ENCODE peak calls at places on chromosomes 6 and 20, in eight cellular contexts. Q is LNCaP clone FGC, W is omental fat pad, N is psoas muscle, V is RWPE1, Y is upper lobe of left lung, T is PC-3, I is nephron progenitor cell. H is an unnamed sample.

GRCh38 chr20:37565134-37565811 is 37.6 kb upstream of the BLCAP start:
- DNase-seq in Q (no peak), W (no peak), N (no peak), V (no peak), Y (no peak), T (no peak), I (peak), H (no peak)

GRCh38 chr6:49462599-49462926 is 490 bp downstream of the MMUT start:
- DNase-seq in Q (no peak), W (no peak), N (no peak), V (no peak), Y (no peak), T (no peak), I (no peak), H (no peak)

GRCh38 chr6:121912905-121913304 is 477.5 kb downstream of the GJA1 start:
- DNase-seq in Q (no peak), W (no peak), N (no peak), V (no peak), Y (no peak), T (no peak), I (no peak), H (no peak)

GRCh38 chr6:143575440-143575839 is 63.9 kb upstream of the FUCA2 start:
- DNase-seq in Q (peak), W (no peak), N (no peak), V (peak), Y (peak), T (peak), I (peak), H (no peak)

GRCh38 chr6:38012573-38012972 is 193.0 kb downstream of the ZFAND3 start:
- DNase-seq in Q (no peak), W (no peak), N (no peak), V (peak), Y (no peak), T (peak), I (peak), H (no peak)

GRCh38 chr6:164396071-164397047 is 913.0 kb downstream of the C6orf118 start:
- DNase-seq in Q (no peak), W (no peak), N (no peak), V (no peak), Y (no peak), T (no peak), I (no peak), H (no peak)

GRCh38 chr6:157461000-157461915 is 80.3 kb downstream of the ZDHHC14 start:
- DNase-seq in Q (no peak), W (no peak), N (no peak), V (no peak), Y (no peak), T (no peak), I (no peak), H (peak)

GRCh38 chr6:136640132-136640915 is 90.1 kb upstream of the MAP7 start:
- DNase-seq in Q (no peak), W (no peak), N (peak), V (no peak), Y (no peak), T (no peak), I (no peak), H (no peak)

GRCh38 chr6:114521926-114522325 is 179.1 kb upstream of the HS3ST5 start:
- DNase-seq in Q (no peak), W (no peak), N (no peak), V (no peak), Y (no peak), T (no peak), I (no peak), H (no peak)

GRCh38 chr6:33710296-33711121 is 991 bp downstream of the UQCC2 start:
- DNase-seq in Q (no peak), W (no peak), N (no peak), V (no peak), Y (no peak), T (no peak), I (no peak), H (no peak)

GRCh38 chr6:119865466-119866350 is 516.1 kb upstream of the MAN1A1 start:
- DNase-seq in Q (no peak), W (no peak), N (no peak), V (peak), Y (no peak), T (peak), I (no peak), H (no peak)

GRCh38 chr20:10954137-10954840 is 280.5 kb upstream of the JAG1 start:
- DNase-seq in Q (no peak), W (no peak), N (no peak), V (peak), Y (peak), T (peak), I (no peak), H (no peak)

GRCh38 chr6:150363733-150364132 is 5.1 kb upstream of the IYD start:
- DNase-seq in Q (no peak), W (no peak), N (no peak), V (no peak), Y (no peak), T (no peak), I (no peak), H (no peak)

GRCh38 chr6:21398741-21399140 is 194.8 kb upstream of the SOX4 start:
- DNase-seq in Q (no peak), W (no peak), N (no peak), V (no peak), Y (no peak), T (no peak), I (no peak), H (no peak)

GRCh38 chr6:160306284-160306683 is 41.9 kb upstream of the SLC22A3 start:
- DNase-seq in Q (no peak), W (no peak), N (no peak), V (no peak), Y (no peak), T (no peak), I (no peak), H (no peak)

GRCh38 chr6:154071711-154072110 is 32.7 kb downstream of the OPRM1 start:
- DNase-seq in Q (no peak), W (no peak), N (no peak), V (no peak), Y (no peak), T (no peak), I (no peak), H (no peak)

GRCh38 chr20:48283470-48284110 is 498.3 kb upstream of the SULF2 start:
- DNase-seq in Q (no peak), W (no peak), N (peak), V (peak), Y (no peak), T (peak), I (no peak), H (no peak)

GRCh38 chr6:18155864-18156396 is 708 bp downstream of the KDM1B start:
- DNase-seq in Q (peak), W (peak), N (peak), V (peak), Y (peak), T (peak), I (peak), H (peak)

GRCh38 chr20:45407783-45408645 is at the start of gene DBNDD2:
- DNase-seq in Q (no peak), W (no peak), N (no peak), V (no peak), Y (no peak), T (no peak), I (no peak), H (no peak)

GRCh38 chr20:47568019-47568418 is 66.3 kb downstream of the NCOA3 start:
- DNase-seq in Q (peak), W (no peak), N (no peak), V (no peak), Y (no peak), T (peak), I (no peak), H (no peak)

GRCh38 chr6:23952214-23952613 is 173.8 kb upstream of the NRSN1 start:
- DNase-seq in Q (peak), W (no peak), N (no peak), V (no peak), Y (no peak), T (no peak), I (no peak), H (no peak)

GRCh38 chr6:157032923-157033322 is 255.7 kb downstream of the ARID1B start:
- DNase-seq in Q (no peak), W (no peak), N (no peak), V (no peak), Y (no peak), T (no peak), I (no peak), H (no peak)

GRCh38 chr6:7938562-7939185 is 28.1 kb upstream of the TXNDC5 start:
- DNase-seq in Q (no peak), W (no peak), N (no peak), V (no peak), Y (no peak), T (no peak), I (no peak), H (no peak)

GRCh38 chr6:162713926-162714759 is 13.4 kb downstream of the PRKN start:
- DNase-seq in Q (no peak), W (no peak), N (no peak), V (no peak), Y (no peak), T (no peak), I (no peak), H (no peak)

GRCh38 chr6:77653817-77654216 is 978 bp downstream of the MEI4 start:
- DNase-seq in Q (peak), W (no peak), N (no peak), V (no peak), Y (no peak), T (no peak), I (no peak), H (no peak)

GRCh38 chr6:77652739-77653138 is at the start of gene MEI4:
- DNase-seq in Q (no peak), W (no peak), N (no peak), V (no peak), Y (no peak), T (no peak), I (no peak), H (no peak)

GRCh38 chr6:77650098-77650663 is 2.7 kb upstream of the MEI4 start:
- DNase-seq in Q (no peak), W (no peak), N (peak), V (no peak), Y (no peak), T (no peak), I (peak), H (no peak)
- TF ChIP-seq CTCF in Q (no peak), W (no peak), N (no peak), V (no peak), Y (no peak), T (no peak), I (peak), H (no peak)

GRCh38 chr20:23302386-23302785 is 48.2 kb upstream of the NXT1 start:
- DNase-seq in Q (no peak), W (no peak), N (no peak), V (no peak), Y (no peak), T (no peak), I (no peak), H (no peak)

GRCh38 chr20:23299673-23300050 is 50.9 kb upstream of the NXT1 start:
- DNase-seq in Q (no peak), W (no peak), N (no peak), V (no peak), Y (no peak), T (no peak), I (no peak), H (no peak)

GRCh38 chr20:23302801-23303200 is 47.8 kb upstream of the NXT1 start:
- DNase-seq in Q (no peak), W (no peak), N (no peak), V (no peak), Y (no peak), T (no peak), I (no peak), H (no peak)

GRCh38 chr20:23303325-23304102 is 47.1 kb upstream of the NXT1 start:
- DNase-seq in Q (no peak), W (no peak), N (no peak), V (no peak), Y (no peak), T (no peak), I (no peak), H (no peak)

GRCh38 chr20:23301436-23302050 is 49.0 kb upstream of the NXT1 start:
- DNase-seq in Q (no peak), W (no peak), N (no peak), V (no peak), Y (no peak), T (no peak), I (no peak), H (no peak)
- TF ChIP-seq CTCF in Q (no peak), W (no peak), N (no peak), V (no peak), Y (no peak), T (no peak), I (no peak), H (no peak)

GRCh38 chr20:15642099-15642498 is 931.1 kb downstream of the KIF16B start:
- DNase-seq in Q (peak), W (no peak), N (no peak), V (no peak), Y (no peak), T (no peak), I (no peak), H (no peak)

GRCh38 chr20:15638781-15639180 is 934.5 kb downstream of the KIF16B start:
- DNase-seq in Q (no peak), W (no peak), N (no peak), V (no peak), Y (no peak), T (no peak), I (no peak), H (no peak)

GRCh38 chr20:15642676-15643075 is 930.6 kb downstream of the KIF16B start:
- DNase-seq in Q (no peak), W (no peak), N (no peak), V (no peak), Y (no peak), T (peak), I (no peak), H (no peak)

GRCh38 chr20:15639839-15640238 is 933.4 kb downstream of the KIF16B start:
- DNase-seq in Q (no peak), W (no peak), N (no peak), V (no peak), Y (no peak), T (no peak), I (no peak), H (no peak)

DNA sequence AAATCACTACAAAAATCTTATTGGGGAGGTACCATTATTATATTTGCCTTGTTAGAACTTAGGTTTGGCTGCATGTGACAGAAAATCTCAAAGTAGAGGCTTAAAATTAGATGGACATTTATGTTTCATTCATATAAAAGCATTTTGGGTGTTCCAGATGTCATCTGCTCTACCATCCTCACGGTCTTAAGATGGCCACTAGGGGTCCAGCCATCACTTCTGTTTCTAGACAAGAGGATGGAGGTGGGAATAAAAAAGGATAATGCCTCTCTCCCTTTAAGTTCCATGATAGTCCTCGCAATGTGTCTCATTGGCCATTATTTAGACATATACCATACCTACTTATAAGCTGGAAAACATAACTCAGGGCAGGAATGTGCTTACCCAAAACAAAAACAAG is 929.5 kb downstream of the KIF16B start:
- DNase-seq in Q (no peak), W (no peak), N (no peak), V (peak), Y (no peak), T (peak), I (no peak), H (no peak)
- TF ChIP-seq CTCF in Q (no peak), W (no peak), N (peak), V (peak), Y (no peak), T (peak), I (no peak), H (no peak)

GRCh38 chr6:31706599-31706998 is at the start of gene LY6G6F:
- DNase-seq in Q (no peak), W (no peak), N (no peak), V (no peak), Y (no peak), T (no peak), I (no peak), H (no peak)

GRCh38 chr6:31700716-31701401 is 2.3 kb downstream of the ABHD16A start:
- DNase-seq in Q (no peak), W (no peak), N (no peak), V (no peak), Y (no peak), T (no peak), I (no peak), H (no peak)

GRCh38 chr6:31701666-31702420 is 1.3 kb downstream of the ABHD16A start:
- DNase-seq in Q (no peak), W (no peak), N (peak), V (no peak), Y (no peak), T (no peak), I (no peak), H (no peak)

GRCh38 chr6:31702421-31702818 is 704 bp downstream of the ABHD16A start:
- DNase-seq in Q (no peak), W (no peak), N (no peak), V (no peak), Y (no peak), T (peak), I (no peak), H (no peak)

DNA sequence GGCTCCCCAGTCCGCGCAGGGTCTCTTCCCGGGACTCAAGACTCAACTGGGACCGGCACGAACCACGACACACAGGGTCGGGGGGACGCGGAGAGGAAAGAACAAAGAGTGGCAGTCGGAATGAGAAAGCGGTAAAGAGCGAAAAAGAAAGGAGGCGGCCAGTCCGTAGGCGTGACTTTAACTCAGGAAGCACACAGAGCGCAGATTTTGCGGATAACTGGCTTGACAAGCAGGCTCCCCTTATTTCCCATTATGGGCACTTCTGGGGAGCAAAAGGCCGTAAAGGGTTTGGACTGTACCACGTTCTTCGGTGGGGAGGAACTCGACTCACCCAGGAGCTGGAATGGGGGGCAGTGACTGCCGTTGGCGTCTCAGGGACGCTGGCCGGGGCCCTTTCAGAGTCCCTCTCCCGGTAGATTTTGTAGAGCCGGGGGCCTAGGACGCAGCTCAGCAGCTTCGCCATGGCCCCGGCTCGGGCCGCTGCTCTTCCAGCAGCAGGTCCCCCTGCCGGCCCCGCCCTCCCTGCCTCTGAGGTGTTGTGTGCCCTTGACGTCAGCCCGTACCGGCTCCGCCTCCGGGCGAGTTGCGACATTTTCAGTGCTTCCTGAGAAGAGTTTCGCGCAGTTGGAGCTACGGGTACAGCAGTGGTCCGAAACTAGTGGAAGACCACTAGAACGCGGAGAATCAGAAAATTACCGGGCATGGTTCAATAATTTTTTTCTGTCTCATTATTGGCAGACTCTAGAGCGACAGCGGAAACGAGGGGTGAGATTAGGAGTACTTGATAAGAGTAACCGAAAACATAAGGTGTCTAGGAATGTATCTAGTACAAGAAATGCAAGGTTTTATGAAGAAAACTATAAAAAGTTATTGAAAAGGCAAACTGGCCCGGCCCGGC is at the start of gene ABHD16A:
- DNase-seq in Q (peak), W (peak), N (peak), V (peak), Y (peak), T (peak), I (peak), H (peak)
- TF ChIP-seq CTCF in Q (no peak), W (no peak), N (peak), V (no peak), Y (no peak), T (no peak), I (no peak), H (no peak)

DNA sequence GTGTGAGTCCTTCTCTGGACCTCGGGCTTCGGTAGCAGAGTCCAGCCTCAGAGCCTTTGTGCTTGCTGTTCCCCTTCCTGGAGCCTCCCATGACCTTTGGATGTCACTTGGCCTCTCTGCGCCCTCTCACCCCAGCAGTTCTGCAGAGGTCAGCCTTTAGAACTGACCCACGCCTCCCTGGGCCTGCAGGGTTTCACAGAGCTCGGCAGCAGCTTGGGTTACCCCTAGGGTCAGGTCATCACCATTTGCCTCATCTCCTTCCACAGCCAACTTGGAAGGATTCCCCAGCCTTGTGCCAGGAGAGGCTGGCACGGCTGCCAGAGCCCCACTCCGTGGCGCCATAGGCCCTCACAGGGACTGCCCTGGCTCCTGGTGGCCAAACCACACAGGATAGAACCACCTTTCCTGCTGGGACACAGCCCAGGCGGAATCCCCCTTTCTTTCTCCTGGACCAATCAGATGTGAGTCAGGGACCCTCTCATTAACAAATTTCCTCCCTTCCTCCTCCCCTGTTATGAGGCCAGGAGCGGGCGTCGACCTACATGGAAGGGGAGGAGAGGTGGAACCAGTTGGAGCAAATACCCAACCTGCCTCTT is 13.9 kb upstream of the SIRPA start:
- DNase-seq in Q (no peak), W (no peak), N (no peak), V (no peak), Y (no peak), T (no peak), I (no peak), H (no peak)
- TF ChIP-seq CTCF in Q (no peak), W (no peak), N (peak), V (no peak), Y (no peak), T (no peak), I (no peak), H (no peak)

GRCh38 chr6:4270001-4270400 is 134.6 kb upstream of the ECI2 start:
- DNase-seq in Q (no peak), W (no peak), N (no peak), V (no peak), Y (no peak), T (no peak), I (no peak), H (no peak)
- TF ChIP-seq CTCF in Q (no peak), W (no peak), N (no peak), V (no peak), Y (no peak), T (no peak), I (no peak), H (no peak)

H was measured in activated B cell treated with CpG ODN at 0.5 μM for 24 hours.